ENCODE peak calls at places on chromosomes 3 and 15, in four cellular contexts. D is foreskin fibroblast, M is neural crest cell, C is ELR. T is an unnamed sample.

GRCh38 chr3:114313426-114313825 is 19.6 kb downstream of the TIGIT start:
- DNase-seq in D (no peak), M (no peak), C (no peak), T (no peak)

GRCh38 chr3:47440131-47440530 is 35.6 kb downstream of the SCAP start:
- DNase-seq in D (no peak), M (no peak), C (peak; percentile 26), T (peak; percentile 26)

GRCh38 chr15:69748700-69749099 is 296.1 kb downstream of the RPLP1 start:
- DNase-seq in D (no peak), M (no peak), C (no peak), T (no peak)

GRCh38 chr15:90902996-90903732 is at the start of gene MAN2A2:
- DNase-seq in D (peak; percentile 36), M (peak; percentile 45), C (peak; percentile 62), T (peak; percentile 79)

GRCh38 chr3:43794776-43795175 is 104.0 kb downstream of the ABHD5 start:
- DNase-seq in D (peak; percentile 69), M (no peak), C (peak; percentile 72), T (peak; percentile 77)

GRCh38 chr15:69660114-69660513 is 207.5 kb downstream of the RPLP1 start:
- DNase-seq in D (no peak), M (no peak), C (no peak), T (no peak)

GRCh38 chr15:19987389-19988048 is 554.1 kb downstream of the GOLGA6L6 start:
- DNase-seq in D (no peak), M (no peak), C (no peak), T (no peak)

GRCh38 chr3:186772281-186772885 is 11.0 kb upstream of the EIF4A2 start:
- DNase-seq in D (no peak), M (no peak), C (no peak), T (no peak)

GRCh38 chr3:33092496-33093254 is 4.3 kb downstream of the GLB1 start:
- DNase-seq in D (no peak), M (no peak), C (no peak), T (no peak)

GRCh38 chr15:69316281-69316680 is 17.6 kb downstream of the PAQR5 start:
- DNase-seq in D (no peak), M (no peak), C (no peak), T (no peak)

GRCh38 chr15:70863450-70864218 is 9.7 kb upstream of the LARP6 start:
- DNase-seq in D (peak; percentile 77), M (no peak), C (peak; percentile 94), T (peak; percentile 92)

GRCh38 chr3:168812234-168812633 is 716.5 kb upstream of the GOLIM4 start:
- DNase-seq in D (no peak), M (no peak), C (no peak), T (no peak)

GRCh38 chr3:195160257-195160898 is 110.6 kb downstream of the XXYLT1 start:
- DNase-seq in D (peak; percentile 61), M (no peak), C (peak; percentile 63), T (peak; percentile 67)

GRCh38 chr3:196122021-196122687 is 40.3 kb upstream of the TFRC start:
- DNase-seq in D (peak; percentile 6), M (no peak), C (no peak), T (no peak)

GRCh38 chr15:48459571-48460461 is 128.6 kb downstream of the DUT start:
- DNase-seq in D (peak; percentile 57), M (no peak), C (peak; percentile 84), T (peak; percentile 96)

GRCh38 chr15:73394782-73395181 is 26.0 kb upstream of the HCN4 start:
- DNase-seq in D (no peak), M (no peak), C (no peak), T (no peak)

GRCh38 chr3:141840737-141841544 is 35.5 kb upstream of the ATP1B3 start:
- DNase-seq in D (no peak), M (no peak), C (peak; percentile 60), T (peak; percentile 61)

GRCh38 chr15:24878153-24878552 is 76.6 kb upstream of the SNRPN start:
- DNase-seq in D (peak; percentile 21), M (no peak), C (no peak), T (peak; percentile 52)

GRCh38 chr3:142004025-142004424 is 127.6 kb downstream of the ATP1B3 start:
- DNase-seq in D (no peak), M (no peak), C (no peak), T (no peak)

GRCh38 chr3:72591522-72592421 is 256.5 kb downstream of the SHQ1 start:
- DNase-seq in D (peak; percentile 54), M (peak; percentile 42), C (peak; percentile 83), T (peak; percentile 95)

GRCh38 chr15:40250771-40251454 is 12.1 kb downstream of the PAK6 start:
- DNase-seq in D (no peak), M (no peak), C (no peak), T (no peak)

GRCh38 chr3:62589078-62589477 is 215.7 kb upstream of the FEZF2 start:
- DNase-seq in D (peak; percentile 69), M (no peak), C (peak; percentile 8), T (no peak)

T was measured in GM23248.